ENCODE peak calls at places on chromosomes 12 and 14, in eight cellular contexts. Y is breast epithelium, B is endothelial cell of umbilical vein, R is heart right ventricle, W is Peyer's patch, J is PC-3, G is SJCRH30, X is SK-N-SH. U is an unnamed sample.

GRCh38 chr12:51381226-51382079 is 9.8 kb downstream of the GALNT6 start:
- DNase-seq in Y (no peak), B (peak; percentile 68), R (no peak), W (no peak), J (no peak), G (peak; percentile 74), X (no peak), U (no peak)

GRCh38 chr14:75981426-75981825 is 369 bp downstream of the TGFB3 start:
- DNase-seq in Y (no peak), B (peak; percentile 49), R (no peak), W (no peak), J (no peak), G (peak; percentile 71), X (no peak), U (peak; percentile 30)

GRCh38 chr12:18643673-18644072 is 94.1 kb downstream of the PLCZ1 start:
- DNase-seq in Y (no peak), B (no peak), R (no peak), W (no peak), J (no peak), G (peak; percentile 10), X (no peak), U (no peak)

GRCh38 chr14:57749267-57749666 is 116.6 kb downstream of the SLC35F4 start:
- DNase-seq in Y (no peak), B (no peak), R (no peak), W (no peak), J (peak; percentile 96), G (no peak), X (no peak), U (no peak)

GRCh38 chr12:52876371-52876770 is 27.6 kb upstream of the KRT78 start:
- DNase-seq in Y (no peak), B (no peak), R (peak; percentile 68), W (no peak), J (peak; percentile 60), G (no peak), X (no peak), U (no peak)

GRCh38 chr14:76516884-76517283 is 140.9 kb downstream of the ESRRB start:
- DNase-seq in Y (no peak), B (no peak), R (no peak), W (no peak), J (no peak), G (no peak), X (no peak), U (no peak)

GRCh38 chr12:15472036-15472435 is 149.7 kb downstream of the PTPRO start:
- DNase-seq in Y (no peak), B (no peak), R (no peak), W (no peak), J (peak; percentile 2), G (no peak), X (no peak), U (no peak)

GRCh38 chr12:12024958-12025682 is 45.6 kb upstream of the BCL2L14 start:
- DNase-seq in Y (peak; percentile 55), B (no peak), R (no peak), W (no peak), J (no peak), G (no peak), X (no peak), U (no peak)

GRCh38 chr12:47742253-47742825 is 16.3 kb downstream of the RAPGEF3 start:
- DNase-seq in Y (peak; percentile 68), B (peak; percentile 51), R (peak; percentile 63), W (peak; percentile 87), J (peak; percentile 76), G (peak; percentile 74), X (peak; percentile 72), U (peak; percentile 71)

GRCh38 chr12:7935464-7935772 is 569 bp downstream of the SLC2A3 start:
- DNase-seq in Y (no peak), B (no peak), R (no peak), W (no peak), J (no peak), G (no peak), X (no peak), U (no peak)

GRCh38 chr14:64704145-64704742 is at the start of gene PLEKHG3:
- DNase-seq in Y (peak; percentile 90), B (peak; percentile 68), R (peak; percentile 85), W (peak; percentile 82), J (peak; percentile 82), G (peak; percentile 82), X (peak; percentile 91), U (no peak)

GRCh38 chr12:130054803-130055202 is 107.5 kb upstream of the FZD10 start:
- DNase-seq in Y (no peak), B (no peak), R (no peak), W (no peak), J (no peak), G (no peak), X (no peak), U (no peak)

GRCh38 chr14:23494223-23494622 is 24.7 kb downstream of the NGDN start:
- DNase-seq in Y (no peak), B (no peak), R (no peak), W (no peak), J (no peak), G (no peak), X (peak; percentile 34), U (no peak)

GRCh38 chr12:87323369-87323768 is 705.8 kb downstream of the C12orf50 start:
- DNase-seq in Y (no peak), B (peak; percentile 91), R (no peak), W (no peak), J (peak; percentile 48), G (no peak), X (no peak), U (no peak)

GRCh38 chr12:116774020-116774419 is 35.9 kb downstream of the RNFT2 start:
- DNase-seq in Y (no peak), B (no peak), R (no peak), W (no peak), J (no peak), G (no peak), X (no peak), U (no peak)

GRCh38 chr14:24826390-24826789 is 192.4 kb upstream of the GZMB start:
- DNase-seq in Y (no peak), B (no peak), R (no peak), W (no peak), J (no peak), G (no peak), X (no peak), U (no peak)

GRCh38 chr12:52090291-52090690 is 10.8 kb downstream of the SMIM41 start:
- DNase-seq in Y (no peak), B (no peak), R (no peak), W (no peak), J (no peak), G (no peak), X (peak; percentile 8), U (no peak)

GRCh38 chr12:21988619-21989018 is 47.4 kb upstream of the ABCC9 start:
- DNase-seq in Y (no peak), B (no peak), R (no peak), W (no peak), J (no peak), G (no peak), X (no peak), U (no peak)

GRCh38 chr12:21987786-21988185 is 46.6 kb upstream of the ABCC9 start:
- DNase-seq in Y (no peak), B (no peak), R (no peak), W (no peak), J (no peak), G (no peak), X (no peak), U (no peak)

GRCh38 chr12:21984375-21984774 is 43.1 kb upstream of the ABCC9 start:
- DNase-seq in Y (no peak), B (no peak), R (no peak), W (no peak), J (no peak), G (no peak), X (no peak), U (no peak)

GRCh38 chr12:21983102-21983501 is 41.9 kb upstream of the ABCC9 start:
- DNase-seq in Y (no peak), B (no peak), R (no peak), W (no peak), J (no peak), G (no peak), X (no peak), U (no peak)

DNA sequence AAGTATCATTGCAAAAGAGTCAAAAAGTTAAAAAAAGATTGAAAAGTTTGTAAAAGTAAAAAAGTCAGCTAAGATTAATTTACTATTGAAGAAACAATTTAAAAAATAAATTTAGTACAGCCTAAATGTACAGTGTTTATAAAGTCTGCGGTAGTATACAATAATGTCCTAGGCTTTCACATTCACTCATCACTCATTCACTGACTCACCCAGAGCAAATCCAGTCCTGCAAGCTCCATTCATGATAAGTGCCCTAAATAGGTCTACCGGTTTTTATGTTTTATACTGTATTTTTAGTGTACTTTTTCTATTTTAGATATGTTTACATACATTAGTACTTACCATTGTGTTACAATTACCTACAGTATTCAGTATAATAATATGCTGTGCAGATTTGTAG is 43.9 kb upstream of the ABCC9 start:
- DNase-seq in Y (no peak), B (no peak), R (no peak), W (no peak), J (peak; percentile 60), G (no peak), X (no peak), U (no peak)
- H3K27ac ChIP-seq in Y (no peak overlapping the region), B (no peak overlapping the region), R (no peak overlapping the region), W (no peak overlapping the region), J (no peak overlapping the region), G (no peak overlapping the region), X (no peak overlapping the region), U (no peak overlapping the region)

GRCh38 chr12:28961948-28962384 is 187.1 kb upstream of the FAR2 start:
- DNase-seq in Y (no peak), B (peak; percentile 96), R (no peak), W (no peak), J (peak; percentile 43), G (no peak), X (no peak), U (no peak)
- H3K4me1 ChIP-seq in Y (peaks cover 5% of the 10 kb centered on the region), B (peaks cover 44% of the 10 kb centered on the region), R (no peaks in the 10 kb centered on the region), W (no peaks in the 10 kb centered on the region), J (peaks cover 22% of the 10 kb centered on the region), G (no peaks in the 10 kb centered on the region), X (peaks cover 8% of the 10 kb centered on the region), U (no peaks in the 10 kb centered on the region)

DNA sequence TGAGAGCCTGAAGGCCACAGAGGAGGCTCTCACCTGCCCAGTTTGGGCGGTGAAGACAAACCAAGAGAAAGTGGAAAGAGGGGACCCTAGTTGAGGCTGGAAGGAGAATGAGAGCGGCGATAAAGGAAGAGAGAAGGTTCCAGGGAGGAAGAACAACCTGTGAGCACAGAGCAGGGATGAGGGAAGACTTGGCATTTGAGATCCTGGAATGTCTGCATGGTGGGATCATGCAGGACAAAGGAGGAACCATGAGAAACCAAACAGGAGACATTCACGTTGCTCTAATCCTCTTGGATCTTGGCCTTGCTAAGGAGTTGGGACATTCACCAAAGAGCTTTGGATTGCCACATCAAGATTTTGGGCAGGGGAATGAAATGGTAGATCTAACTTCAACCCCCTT is 22.9 kb upstream of the RBM19 start:
- DNase-seq in Y (no peak), B (no peak), R (no peak), W (no peak), J (no peak), G (no peak), X (no peak), U (no peak)
- H3K27me3 ChIP-seq in Y (no peaks in the 10 kb centered on the region), B (no peaks in the 10 kb centered on the region), R (peaks cover 45% of the 10 kb centered on the region), W (no peaks in the 10 kb centered on the region), J (peaks cover 88% of the 10 kb centered on the region), G (no peaks in the 10 kb centered on the region), X (peaks cover 22% of the 10 kb centered on the region), U (no peaks in the 10 kb centered on the region)

DNA sequence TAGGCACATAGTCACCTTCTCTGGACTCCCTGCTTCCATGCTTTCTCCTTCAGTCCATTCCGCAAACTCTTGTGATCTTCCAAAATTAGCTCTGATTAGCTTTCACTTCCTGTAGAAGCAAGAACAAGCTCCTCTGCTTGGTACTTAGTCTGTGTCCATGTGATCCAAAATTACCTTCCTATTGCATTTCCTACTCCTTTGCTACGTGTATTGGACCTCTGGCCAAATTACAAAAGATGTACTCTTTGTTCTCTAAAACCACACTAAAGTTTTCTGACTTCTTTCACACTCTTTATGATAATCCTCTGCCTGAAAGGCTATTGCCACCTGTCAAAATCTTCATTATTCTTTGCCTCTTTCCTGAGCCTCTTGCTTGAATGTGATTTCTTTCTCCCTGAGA is 786 bp upstream of the TSFM start:
- DNase-seq in Y (no peak), B (no peak), R (no peak), W (no peak), J (no peak), G (no peak), X (no peak), U (no peak)
- H3K27ac ChIP-seq in Y (no peak overlapping the region), B (no peak overlapping the region), R (no peak overlapping the region), W (no peak overlapping the region), J (no peak overlapping the region), G (no peak overlapping the region), X (no peak overlapping the region), U (no peak overlapping the region)

U was measured in CD8-positive, alpha-beta memory T cell.